ENCODE peak calls at places on chromosomes 3 and 15, in four cellular contexts. A, P, C and M are unnamed samples.

GRCh38 chr3:151750678-151751077 is 17.0 kb downstream of the AADACL2 start:
- DNase-seq in A (no peak), P (no peak), C (no peak), M (no peak)

GRCh38 chr3:86845731-86846130 is 145.2 kb downstream of the VGLL3 start:
- DNase-seq in A (no peak), P (no peak), C (no peak), M (no peak)

GRCh38 chr3:64815195-64815627 is 127.4 kb upstream of the ADAMTS9 start:
- DNase-seq in A (no peak), P (no peak), C (no peak), M (no peak)

GRCh38 chr3:66836363-66837152 is 161.5 kb upstream of the KBTBD8 start:
- DNase-seq in A (no peak), P (no peak), C (no peak), M (peak; percentile 13)

GRCh38 chr3:158085358-158085757 is 20.9 kb downstream of the SHOX2 start:
- DNase-seq in A (no peak), P (no peak), C (no peak), M (no peak)

GRCh38 chr3:189144645-189145044 is 27.1 kb upstream of the TPRG1 start:
- DNase-seq in A (no peak), P (no peak), C (no peak), M (no peak)

GRCh38 chr3:149553781-149554451 is 79.4 kb downstream of the TM4SF4 start:
- DNase-seq in A (no peak), P (no peak), C (no peak), M (no peak)

GRCh38 chr3:105365171-105365535 is 1.6 kb upstream of the ALCAM start:
- DNase-seq in A (no peak), P (no peak), C (no peak), M (no peak)

GRCh38 chr15:27121672-27122071 is 150.7 kb downstream of the GABRG3 start:
- DNase-seq in A (no peak), P (no peak), C (no peak), M (no peak)

GRCh38 chr3:14143826-14144225 is 19.0 kb downstream of the TMEM43 start:
- DNase-seq in A (no peak), P (no peak), C (no peak), M (peak; percentile 70)

GRCh38 chr3:14141602-14142315 is 16.9 kb downstream of the TMEM43 start:
- DNase-seq in A (peak; percentile 0), P (no peak), C (no peak), M (no peak)

GRCh38 chr3:14141144-14141543 is 16.3 kb downstream of the TMEM43 start:
- DNase-seq in A (peak; percentile 0), P (no peak), C (no peak), M (no peak)

GRCh38 chr3:14143271-14143605 is 18.4 kb downstream of the TMEM43 start:
- DNase-seq in A (no peak), P (no peak), C (no peak), M (no peak)

GRCh38 chr3:14142567-14143270 is 17.9 kb downstream of the TMEM43 start:
- DNase-seq in A (peak; percentile 1), P (no peak), C (no peak), M (no peak)
- TF ChIP-seq CREM in A (no peak), P (no peak), C (no peak), M (no peak)

GRCh38 chr15:69718445-69718844 is 265.8 kb downstream of the RPLP1 start:
- DNase-seq in A (no peak), P (no peak), C (no peak), M (no peak)

GRCh38 chr15:69719527-69719926 is 266.9 kb downstream of the RPLP1 start:
- DNase-seq in A (no peak), P (no peak), C (no peak), M (no peak)

GRCh38 chr15:69722924-69723323 is 270.3 kb downstream of the RPLP1 start:
- DNase-seq in A (no peak), P (no peak), C (no peak), M (no peak)

GRCh38 chr15:69715205-69715604 is 262.6 kb downstream of the RPLP1 start:
- DNase-seq in A (no peak), P (no peak), C (no peak), M (no peak)

GRCh38 chr15:69718916-69719315 is 266.3 kb downstream of the RPLP1 start:
- DNase-seq in A (no peak), P (no peak), C (no peak), M (no peak)
- TF ChIP-seq CREM in A (no peak), P (no peak), C (no peak), M (no peak)

GRCh38 chr3:107679911-107680310 is 157.1 kb downstream of the BBX start:
- DNase-seq in A (no peak), P (no peak), C (no peak), M (no peak)

GRCh38 chr3:107684431-107684925 is 161.7 kb downstream of the BBX start:
- DNase-seq in A (peak; percentile 14), P (no peak), C (no peak), M (peak; percentile 93)

GRCh38 chr3:107681385-107681784 is 158.6 kb downstream of the BBX start:
- DNase-seq in A (no peak), P (no peak), C (no peak), M (no peak)

GRCh38 chr3:107683447-107683846 is 160.7 kb downstream of the BBX start:
- DNase-seq in A (no peak), P (no peak), C (no peak), M (no peak)

DNA sequence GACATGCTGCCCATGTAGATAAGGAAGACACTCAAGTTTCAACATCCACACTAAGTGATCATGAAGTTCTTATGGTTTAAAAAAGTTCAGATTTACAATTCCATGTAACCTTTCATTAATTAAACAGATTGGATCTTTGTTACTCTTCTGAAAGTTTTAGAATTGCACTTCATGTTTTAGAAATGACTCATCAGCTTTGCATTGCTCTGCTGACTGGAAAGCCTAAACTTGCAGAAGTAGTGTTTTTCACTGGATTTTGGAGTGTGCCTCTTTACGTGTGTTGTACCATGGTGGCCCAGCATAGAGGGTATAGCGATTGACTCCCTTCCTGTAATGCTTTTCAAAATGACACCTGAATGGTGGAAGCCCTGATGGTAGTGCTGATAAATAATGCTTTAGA is 157.9 kb downstream of the BBX start:
- DNase-seq in A (no peak), P (no peak), C (no peak), M (no peak)
- TF ChIP-seq CREM in A (no peak), P (no peak), C (no peak), M (no peak)

GRCh38 chr3:48502728-48503168 is 1.2 kb downstream of the SHISA5 start:
- DNase-seq in A (no peak), P (no peak), C (no peak), M (no peak)

GRCh38 chr3:48504051-48504946 is at the start of gene SHISA5:
- DNase-seq in A (peak; percentile 68), P (peak; percentile 77), C (no peak), M (no peak)

GRCh38 chr3:48505146-48505545 is 1.2 kb upstream of the SHISA5 start:
- DNase-seq in A (no peak), P (no peak), C (no peak), M (no peak)

GRCh38 chr3:48502121-48502520 is 1.9 kb downstream of the SHISA5 start:
- DNase-seq in A (no peak), P (no peak), C (no peak), M (no peak)

DNA sequence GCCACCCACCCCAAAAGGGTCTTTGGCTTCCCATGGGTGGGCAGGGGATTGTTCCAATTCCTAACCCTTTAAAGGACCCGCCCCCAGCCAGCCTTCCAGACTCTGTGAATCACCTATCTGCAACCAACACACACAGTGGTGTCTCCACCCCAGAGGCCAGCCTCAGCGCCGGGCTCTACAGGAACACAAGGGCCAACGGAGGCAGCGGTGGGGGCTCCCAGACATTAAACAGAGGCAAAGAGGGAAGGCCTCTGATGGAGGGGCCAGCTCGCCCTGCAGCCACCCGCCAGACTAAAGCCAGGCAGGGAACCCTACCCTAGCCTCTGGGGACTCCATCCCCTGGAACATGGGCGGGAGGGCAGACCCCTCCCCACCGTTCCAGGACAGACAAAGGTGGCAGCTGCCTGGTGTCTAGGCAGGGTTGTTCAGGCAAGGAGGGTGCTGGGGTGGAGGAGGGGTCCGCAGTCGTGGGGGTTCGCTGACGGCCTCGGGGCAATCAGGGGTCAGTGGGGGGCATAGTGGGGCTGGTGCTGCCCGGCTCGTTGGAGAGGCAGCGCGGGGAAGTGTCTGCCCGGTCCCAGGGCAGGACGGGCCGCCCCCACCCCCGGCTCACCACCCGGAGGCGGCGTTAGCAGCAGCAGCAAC is 446 bp downstream of the SHISA5 start:
- DNase-seq in A (peak; percentile 57), P (peak; percentile 42), C (no peak), M (no peak)
- TF ChIP-seq CREM in A (no peak), P (no peak), C (no peak), M (no peak)

DNA sequence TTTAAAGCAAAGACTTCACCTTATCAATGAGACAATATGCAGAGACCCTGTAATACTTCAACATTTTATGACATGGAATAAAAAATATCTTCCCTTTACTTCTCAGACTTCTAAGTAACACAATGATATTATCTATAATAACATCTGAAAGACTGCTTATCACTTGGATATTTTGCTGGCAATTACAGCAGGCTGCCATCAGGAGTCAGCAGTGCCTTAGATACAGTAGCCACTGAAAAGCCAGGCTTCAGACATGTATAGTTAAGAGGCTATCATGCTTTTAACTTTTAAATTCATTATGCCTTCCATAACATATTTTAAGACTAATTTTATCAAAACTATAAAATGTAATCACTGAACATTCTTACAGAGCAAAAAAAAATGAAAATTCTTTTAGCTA is 227.5 kb downstream of the NEK10 start:
- DNase-seq in A (peak; percentile 15), P (no peak), C (no peak), M (no peak)
- TF ChIP-seq CREM in A (no peak), P (no peak), C (no peak), M (no peak)

DNA sequence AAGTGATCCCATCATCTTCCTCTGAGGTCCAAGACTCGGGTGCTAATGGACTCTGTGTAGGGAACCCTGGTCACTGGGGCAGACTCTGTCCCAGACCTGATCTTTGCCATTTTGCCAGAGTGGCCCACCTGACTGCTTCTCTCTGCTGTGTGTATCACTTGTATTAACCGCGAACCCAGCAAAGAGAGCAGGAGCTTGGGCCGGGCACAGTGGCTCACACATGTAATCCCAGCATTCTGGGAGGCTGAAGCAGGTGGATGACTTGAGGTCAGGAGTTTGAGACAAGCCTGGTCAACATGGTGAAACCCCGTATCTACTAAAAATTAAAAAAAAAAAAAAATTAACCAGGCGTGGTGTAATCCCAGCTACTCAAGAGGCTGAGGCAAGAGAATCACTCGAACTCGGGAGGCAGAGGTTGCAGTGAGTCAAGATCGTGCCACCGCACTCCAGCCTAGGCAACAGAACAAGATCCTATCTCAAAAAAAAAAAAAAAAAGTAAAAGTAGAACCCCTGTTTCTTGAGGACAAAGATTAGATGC is 32.9 kb upstream of the CYP11A1 start:
- DNase-seq in A (no peak), P (no peak), C (no peak), M (no peak)
- TF ChIP-seq CREM in A (no peak), P (no peak), C (no peak), M (no peak)